ENCODE peak calls at places on chromosome 4, in four cellular contexts. Y is left lung, Z is AG04449, X is coronary artery. V is an unnamed sample.

GRCh38 chr4:79865253-79865652 is 207.8 kb downstream of the ANTXR2 start:
- DNase-seq in Y (no peak), Z (peak), X (no peak), V (no peak)

GRCh38 chr4:118282692-118283091 is 70.1 kb downstream of the PRSS12 start:
- DNase-seq in Z (no peak), Y (no peak), X (no peak), V (no peak)

GRCh38 chr4:38367642-38368189 is 296.3 kb upstream of the KLF3 start:
- DNase-seq in Z (no peak), X (no peak), Y (no peak), V (no peak)

GRCh38 chr4:30724217-30724616 is 4.0 kb downstream of the PCDH7 start:
- DNase-seq in X (no peak), Z (no peak), Y (no peak), V (no peak)

GRCh38 chr4:33218238-33218637 is 2498.1 kb downstream of the PCDH7 start:
- DNase-seq in Z (no peak), X (no peak), Y (no peak), V (no peak)

GRCh38 chr4:108749119-108749518 is 13.7 kb downstream of the ETNPPL start:
- DNase-seq in Y (no peak), X (no peak), Z (no peak), V (no peak)

GRCh38 chr4:137819964-137820383 is 287.7 kb upstream of the PCDH18 start:
- DNase-seq in Z (no peak), X (no peak), Y (no peak), V (peak)

GRCh38 chr4:185726931-185727330 is 85.1 kb downstream of the SORBS2 start:
- DNase-seq in X (no peak), Z (no peak), Y (no peak), V (no peak)

GRCh38 chr4:81215219-81215892 is at the start of gene PRKG2:
- DNase-seq in Z (no peak), X (no peak), Y (peak), V (no peak)

GRCh38 chr4:113327513-113327912 is 278.1 kb downstream of the ANK2 start:
- DNase-seq in Y (no peak), X (no peak), Z (no peak), V (no peak)

GRCh38 chr4:15253346-15253745 is 174.5 kb upstream of the C1QTNF7 start:
- DNase-seq in X (no peak), Z (no peak), Y (no peak), V (no peak)

GRCh38 chr4:76301068-76301774 is 5.3 kb upstream of the STBD1 start:
- DNase-seq in X (no peak), Y (no peak), Z (peak), V (peak)

GRCh38 chr4:112889619-112890294 is 159.7 kb upstream of the ANK2 start:
- DNase-seq in Y (no peak), X (no peak), Z (peak), V (no peak)

GRCh38 chr4:71110499-71110898 is 117.0 kb downstream of the DCK start:
- DNase-seq in X (no peak), Y (no peak), Z (no peak), V (no peak)

GRCh38 chr4:86223472-86223871 is 136.4 kb downstream of the MAPK10 start:
- DNase-seq in Z (no peak), Y (no peak), X (no peak), V (peak)

GRCh38 chr4:72919464-72919863 is 150.1 kb downstream of the COX18 start:
- DNase-seq in Y (no peak), Z (no peak), X (no peak), V (no peak)

GRCh38 chr4:72919937-72920336 is 149.6 kb downstream of the COX18 start:
- DNase-seq in Z (no peak), Y (no peak), X (no peak), V (no peak)

GRCh38 chr4:72924814-72925213 is 144.7 kb downstream of the COX18 start:
- DNase-seq in X (no peak), Z (no peak), Y (no peak), V (no peak)
- H3K4me3 ChIP-seq in X (no peak), Z (no peak), Y (no peak), V (no peak)

DNA sequence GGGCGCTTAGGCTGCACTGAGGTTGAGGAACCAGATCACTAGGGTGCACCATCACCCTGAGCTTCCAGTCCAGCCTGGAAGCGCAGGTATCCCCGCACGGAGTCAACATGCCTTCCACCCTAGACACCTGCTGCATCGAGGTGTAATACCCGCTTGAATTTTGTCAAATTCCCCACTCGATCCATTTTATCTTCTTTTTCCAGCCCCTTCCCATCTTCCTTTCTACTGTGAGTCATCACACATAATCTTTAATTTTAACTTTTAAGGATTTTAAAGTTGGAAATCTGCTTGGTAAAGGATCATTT is 824 bp downstream of the PLK4 start:
- DNase-seq in Z (no peak), Y (no peak), X (no peak), V (no peak)
- TF ChIP-seq CTCF in Z (no peak), Y (no peak), X (no peak), V (peak)

DNA sequence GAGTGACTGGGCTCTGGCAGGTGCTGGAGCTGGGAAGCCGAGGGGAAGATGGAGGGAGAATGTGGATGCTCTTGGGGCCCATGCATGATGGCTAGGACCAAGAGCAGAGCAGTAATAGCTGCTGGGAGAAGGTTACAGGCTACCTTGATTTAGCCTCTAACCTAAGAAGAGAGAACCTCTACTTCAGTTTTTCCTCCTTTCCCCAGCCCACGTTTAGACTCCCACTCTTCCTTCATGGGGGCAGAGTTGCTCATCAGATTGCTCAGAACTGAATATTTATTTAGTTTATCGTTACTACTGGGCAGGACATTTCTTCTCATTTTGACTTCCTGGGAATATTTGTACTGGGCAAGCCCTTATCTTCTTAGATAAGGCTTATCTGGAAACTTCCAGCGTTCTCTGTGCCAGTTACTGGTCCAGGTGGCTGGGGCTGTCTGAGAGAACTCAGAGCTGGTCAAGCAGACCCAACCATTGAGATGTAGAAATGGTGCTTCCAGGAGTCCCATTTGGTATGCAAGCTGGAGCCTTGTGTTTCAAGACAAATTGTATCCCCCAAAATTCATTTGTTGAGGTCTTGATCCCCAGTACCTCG is 442.9 kb upstream of the BOD1L1 start:
- DNase-seq in Y (no peak), Z (no peak), X (no peak), V (no peak)
- H3K4me3 ChIP-seq in Y (no peak), Z (no peak), X (no peak), V (no peak)

DNA sequence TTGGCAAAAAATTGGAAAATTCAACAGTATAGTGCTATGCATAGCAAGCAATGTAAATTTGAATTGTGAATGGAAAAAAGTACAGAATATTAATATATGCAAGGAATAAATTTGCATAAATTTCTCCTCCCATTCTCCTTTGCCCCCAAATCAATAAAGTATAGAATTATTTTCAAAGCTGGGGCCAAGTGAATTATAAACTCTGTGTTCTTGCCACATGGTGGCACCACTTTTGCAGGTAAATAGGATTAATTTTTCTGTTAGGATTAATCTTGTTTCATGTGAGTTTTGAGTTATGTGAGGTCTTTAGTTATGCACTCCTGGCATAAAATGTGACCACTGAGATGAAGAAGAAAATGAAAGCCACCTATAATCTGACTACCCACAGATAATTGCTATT is 19.9 kb downstream of the COPS4 start:
- DNase-seq in Y (no peak), Z (no peak), X (no peak), V (no peak)
- TF ChIP-seq CTCF in Y (no peak), Z (no peak), X (no peak), V (peak)

GRCh38 chr4:107083-107443 is 17.2 kb upstream of the ZNF718 start:
- DNase-seq in X (no peak), Z (no peak), Y (no peak), V (no peak)
- H3K4me3 ChIP-seq in X (peak), Z (no peak), Y (no peak), V (no peak)

GRCh38 chr4:25991296-25991695 is 77.3 kb downstream of the SMIM20 start:
- DNase-seq in Y (no peak), Z (no peak), X (no peak), V (no peak)

GRCh38 chr4:25993564-25994185 is 79.7 kb downstream of the SMIM20 start:
- DNase-seq in X (peak), Y (no peak), Z (no peak), V (no peak)
- TF ChIP-seq CTCF in X (no peak), Y (no peak), Z (peak), V (peak)

GRCh38 chr4:139764686-139765085 is 99.1 kb downstream of the MGST2 start:
- DNase-seq in Y (no peak), X (no peak), Z (no peak), V (no peak)
- H3K4me3 ChIP-seq in Y (no peak), X (peak), Z (no peak), V (no peak)

DNA sequence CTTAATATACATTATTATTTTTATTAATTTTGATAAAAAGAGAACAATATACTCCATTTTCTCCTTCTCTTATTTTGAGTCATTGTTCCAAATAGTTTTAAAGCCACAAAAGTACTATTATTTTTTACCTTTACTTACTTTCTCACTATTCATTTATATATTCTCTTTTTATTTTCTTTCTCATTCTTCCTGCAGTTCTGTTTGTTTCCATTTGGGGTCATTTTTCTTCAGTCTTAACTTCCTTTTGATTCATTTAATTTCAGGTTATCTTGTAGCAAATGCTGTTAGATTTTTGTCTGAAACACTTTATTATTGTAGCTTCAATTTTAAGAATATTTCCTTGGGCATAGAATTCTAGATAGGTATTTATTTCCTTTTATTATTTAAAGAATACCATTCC is 438.6 kb upstream of the EPHA5 start:
- DNase-seq in X (no peak), Z (no peak), Y (no peak), V (no peak)
- TF ChIP-seq CTCF in X (no peak), Z (no peak), Y (no peak), V (no peak)

GRCh38 chr4:8435656-8436121 is 4.8 kb downstream of the ACOX3 start:
- DNase-seq in Y (peak), X (no peak), Z (no peak), V (no peak)
- H3K4me3 ChIP-seq in Y (peak), X (peak), Z (peak), V (peak)